ENCODE peak calls at places on chromosomes 12 and 14, in five cellular contexts. Z is anterior cingulate cortex, G is OCI-LY7, D is ACHN, W is body of pancreas. T is an unnamed sample.
A peak's percentile ranks its signal among the peaks of the same experiment; 100 is the strongest.

GRCh38 chr12:69241444-69242092 is 2.2 kb downstream of the CPSF6 start:
- DNase-seq in Z (no peak), G (peak; percentile 12), D (no peak), W (no peak), T (no peak)

GRCh38 chr14:90610641-90611040 is 205.6 kb downstream of the TTC7B start:
- DNase-seq in Z (no peak), G (no peak), D (no peak), W (no peak), T (no peak)

GRCh38 chr14:70002589-70003240 is 123.5 kb downstream of the SMOC1 start:
- DNase-seq in Z (no peak), G (no peak), D (no peak), W (no peak), T (no peak)

GRCh38 chr12:121005346-121005815 is 10.9 kb downstream of the C12orf43 start:
- DNase-seq in Z (no peak), G (peak; percentile 35), D (peak; percentile 73), W (peak; percentile 54), T (no peak)

GRCh38 chr12:47078733-47079364 is 572 bp upstream of the PCED1B start:
- DNase-seq in Z (no peak), G (no peak), D (peak; percentile 62), W (peak; percentile 60), T (no peak)

GRCh38 chr12:54522213-54522612 is 24.7 kb downstream of the NCKAP1L start:
- DNase-seq in Z (no peak), G (no peak), D (no peak), W (no peak), T (no peak)

GRCh38 chr14:80634106-80634758 is 307.3 kb downstream of the CEP128 start:
- DNase-seq in Z (no peak), G (no peak), D (no peak), W (no peak), T (no peak)

GRCh38 chr12:24012528-24012927 is 63.1 kb upstream of the SOX5 start:
- DNase-seq in Z (no peak), G (no peak), D (peak; percentile 8), W (no peak), T (no peak)

GRCh38 chr12:3988519-3989217 is 115.5 kb upstream of the PARP11 start:
- DNase-seq in Z (no peak), G (peak; percentile 4), D (no peak), W (no peak), T (no peak)

GRCh38 chr12:111758120-111758561 is 8.6 kb upstream of the ALDH2 start:
- DNase-seq in Z (no peak), G (no peak), D (no peak), W (peak; percentile 87), T (peak; percentile 80)

GRCh38 chr12:81942588-81942987 is 183.4 kb upstream of the PPFIA2 start:
- DNase-seq in Z (no peak), G (no peak), D (no peak), W (no peak), T (no peak)

GRCh38 chr14:84969501-84969900 is 560.4 kb upstream of the FLRT2 start:
- DNase-seq in Z (no peak), G (no peak), D (no peak), W (no peak), T (no peak)

GRCh38 chr14:55731881-55732498 is 152.0 kb downstream of the KTN1 start:
- DNase-seq in Z (no peak), G (peak; percentile 23), D (peak; percentile 28), W (peak; percentile 63), T (no peak)

GRCh38 chr12:67667276-67668073 is 18.9 kb downstream of the DYRK2 start:
- DNase-seq in Z (no peak), G (no peak), D (no peak), W (peak; percentile 53), T (peak; percentile 47)

GRCh38 chr12:124469193-124469888 is 98.1 kb downstream of the NCOR2 start:
- DNase-seq in Z (no peak), G (peak; percentile 29), D (no peak), W (no peak), T (no peak)

GRCh38 chr12:113296557-113297213 is 38.2 kb downstream of the SLC8B1 start:
- DNase-seq in Z (no peak), G (no peak), D (no peak), W (no peak), T (no peak)

GRCh38 chr14:45112886-45113772 is 21.2 kb downstream of the FKBP3 start:
- DNase-seq in Z (no peak), G (no peak), D (no peak), W (no peak), T (no peak)

GRCh38 chr14:23638414-23639047 is 2.4 kb downstream of the DHRS2 start:
- DNase-seq in Z (no peak), G (no peak), D (no peak), W (peak; percentile 30), T (no peak)

GRCh38 chr14:69547701-69548348 is 26.8 kb downstream of the CCDC177 start:
- DNase-seq in Z (peak; percentile 53), G (no peak), D (no peak), W (peak; percentile 14), T (no peak)

GRCh38 chr12:48419409-48419935 is 52.9 kb upstream of the ANP32D start:
- DNase-seq in Z (no peak), G (no peak), D (no peak), W (no peak), T (no peak)